ENCODE peak calls at places on chromosomes 4 and X, in five cellular contexts. O, J, Z, Q and X are unnamed samples.

GRCh38 chr4:154953691-154954090 is 172.6 kb downstream of the RBM46 start:
- DNase-seq in J (no peak), Z (no peak), Q (no peak), O (no peak), X (no peak)

GRCh38 chrX:31355206-31355955 is 283.5 kb upstream of the FTHL17 start:
- DNase-seq in J (no peak), Q (no peak), Z (no peak), O (no peak), X (no peak)

GRCh38 chr4:166391501-166391900 is 518.5 kb downstream of the TLL1 start:
- DNase-seq in Q (no peak), J (no peak), Z (no peak), O (no peak), X (no peak)

GRCh38 chrX:72276478-72276953 is 532 bp downstream of the RPS4X start:
- DNase-seq in J (no peak), Z (peak), Q (no peak), O (no peak), X (no peak)

GRCh38 chrX:1009771-1010170 is 202.7 kb downstream of the CRLF2 start:
- DNase-seq in O (no peak), Z (no peak), J (no peak), Q (no peak), X (no peak)

GRCh38 chr4:119510750-119511149 is 117.9 kb downstream of the PDE5A start:
- DNase-seq in Q (no peak), Z (no peak), J (no peak), O (no peak), X (no peak)

GRCh38 chr4:2220016-2220620 is 21.8 kb downstream of the HAUS3 start:
- DNase-seq in Z (peak), Q (peak), O (peak), J (peak), X (peak)

GRCh38 chr4:118904935-118905334 is 16.3 kb downstream of the SYNPO2 start:
- DNase-seq in Z (peak), Q (no peak), O (no peak), J (no peak), X (no peak)

GRCh38 chr4:2258091-2259035 is 3.5 kb downstream of the MXD4 start:
- DNase-seq in O (peak), J (no peak), Q (no peak), Z (peak), X (peak)

GRCh38 chr4:21765810-21766407 is 182.7 kb downstream of the KCNIP4 start:
- DNase-seq in J (peak), O (no peak), Q (peak), Z (peak), X (peak)

GRCh38 chr4:182495111-182495510 is 251.9 kb downstream of the TENM3 start:
- DNase-seq in Z (no peak), Q (no peak), O (no peak), J (no peak), X (no peak)

DNA sequence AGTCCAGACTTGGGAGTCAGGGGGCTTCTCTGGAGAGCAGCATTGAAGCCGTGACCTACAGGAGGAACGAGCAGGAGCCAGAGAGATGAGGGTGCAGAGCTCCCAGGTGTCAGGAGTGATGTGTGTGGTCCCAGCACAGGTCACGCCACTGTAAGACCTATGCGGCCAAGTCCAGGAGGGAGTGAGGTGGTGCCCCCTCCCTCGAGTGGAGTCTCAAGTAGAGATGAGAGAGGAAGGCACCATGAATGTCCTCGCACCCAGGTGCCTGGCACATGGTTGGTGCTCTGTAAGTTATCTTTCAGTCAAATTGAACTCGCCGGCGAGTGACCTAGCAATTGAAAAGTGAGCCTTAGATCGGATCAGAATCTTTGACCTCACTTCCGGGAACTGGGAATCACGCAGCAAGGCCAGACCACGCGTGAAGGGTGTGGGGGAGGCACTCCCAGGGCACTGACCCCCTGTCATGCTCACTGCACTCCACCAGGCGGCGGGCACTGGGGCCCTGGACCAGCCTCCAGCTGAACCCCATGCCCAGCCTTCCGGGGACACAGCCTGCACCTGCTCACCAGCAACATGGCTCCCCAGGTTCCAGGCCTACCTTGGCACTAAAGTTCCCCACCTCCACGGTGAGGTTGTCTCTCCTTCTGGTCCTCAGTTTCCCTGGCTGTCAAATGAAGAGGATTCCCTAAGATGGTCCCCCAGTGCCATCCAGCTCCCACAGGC is 127.4 kb downstream of the HMX1 start:
- DNase-seq in J (no peak), Z (no peak), Q (no peak), O (peak), X (no peak)
- TF ChIP-seq CTCF in J (no peak), Z (peak), Q (no peak), O (no peak), X (no peak)

GRCh38 chr4:144575181-144575580 is 70.8 kb upstream of the HHIP start:
- DNase-seq in Q (no peak), O (no peak), J (no peak), Z (no peak), X (no peak)
- TF ChIP-seq CTCF in Q (no peak), O (peak), J (peak), Z (no peak), X (no peak)

GRCh38 chr4:25991296-25991695 is 77.3 kb downstream of the SMIM20 start:
- DNase-seq in Q (no peak), J (no peak), O (no peak), Z (no peak), X (no peak)

GRCh38 chr4:25993564-25994185 is 79.7 kb downstream of the SMIM20 start:
- DNase-seq in Q (no peak), J (no peak), Z (peak), O (no peak), X (no peak)
- TF ChIP-seq CTCF in Q (peak), J (peak), Z (peak), O (no peak), X (peak)

DNA sequence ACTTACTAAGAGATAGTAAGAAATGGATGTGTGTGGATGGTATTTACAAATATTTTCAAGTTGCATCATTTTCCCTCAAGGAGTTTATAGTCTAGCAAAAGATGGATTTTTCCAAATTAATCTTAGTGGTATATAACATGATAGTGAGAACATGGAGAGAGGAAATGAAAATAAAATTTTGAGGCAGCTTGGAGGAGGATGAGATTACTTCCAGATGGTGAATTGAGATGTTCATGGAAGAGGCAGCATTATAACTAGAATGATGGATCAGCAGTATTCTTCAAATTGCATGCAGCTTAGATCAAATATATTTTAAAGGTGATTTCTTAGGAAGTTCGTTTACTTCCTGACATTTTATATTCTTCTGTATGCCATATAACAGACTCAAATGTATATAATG is 439.3 kb downstream of the SPRY1 start:
- DNase-seq in O (no peak), Z (no peak), J (no peak), Q (no peak), X (no peak)
- TF ChIP-seq CTCF in O (no peak), Z (no peak), J (no peak), Q (no peak), X (no peak)

GRCh38 chr4:70930530-70931256 is 28.5 kb downstream of the MOB1B start:
- DNase-seq in O (no peak), Q (no peak), Z (no peak), J (no peak), X (no peak)

GRCh38 chr4:70931359-70931758 is 29.2 kb downstream of the MOB1B start:
- DNase-seq in O (no peak), Z (no peak), Q (no peak), J (no peak), X (no peak)

GRCh38 chr4:70932984-70933383 is 30.8 kb downstream of the MOB1B start:
- DNase-seq in J (no peak), Q (no peak), O (no peak), Z (no peak), X (no peak)

GRCh38 chr4:70925899-70926635 is 23.9 kb downstream of the MOB1B start:
- DNase-seq in J (peak), O (no peak), Q (no peak), Z (no peak), X (no peak)

DNA sequence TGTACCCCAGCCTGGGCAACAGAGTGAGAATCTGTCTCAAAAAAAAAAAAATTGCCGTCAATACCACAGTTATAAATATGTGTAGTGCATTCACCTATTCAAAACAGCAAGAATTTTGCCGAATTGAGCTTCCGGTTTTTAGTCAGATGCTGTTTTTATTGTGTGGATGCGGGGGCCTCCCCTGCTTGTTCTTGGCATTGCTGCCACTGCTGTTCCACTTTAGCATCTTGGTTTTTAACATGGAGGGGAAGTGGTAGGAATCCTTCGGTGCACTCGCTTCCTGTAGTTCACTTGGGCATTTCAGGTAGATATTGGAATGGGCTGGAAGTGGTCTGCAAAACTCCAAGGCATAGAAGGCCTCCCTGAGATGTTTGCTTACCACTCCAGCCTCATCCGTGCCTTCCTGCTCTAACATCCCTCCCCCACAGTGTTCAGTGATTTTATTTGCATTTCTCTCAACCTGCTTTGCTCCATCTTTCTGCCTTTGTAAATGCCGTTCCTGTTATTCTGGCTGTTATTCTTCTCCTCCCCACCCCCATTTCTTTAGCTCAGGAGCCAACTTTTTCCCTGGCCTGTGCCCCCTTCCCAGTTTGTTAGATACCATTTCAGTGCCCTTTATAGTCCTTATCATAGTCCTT is 25.5 kb downstream of the MOB1B start:
- DNase-seq in Q (no peak), Z (no peak), J (peak), O (no peak), X (no peak)
- TF ChIP-seq CTCF in Q (no peak), Z (no peak), J (peak), O (no peak), X (no peak)

GRCh38 chrX:103488332-103488731 is 31.0 kb downstream of the RAB40A start:
- DNase-seq in Q (peak), O (no peak), Z (no peak), J (no peak), X (no peak)
- TF ChIP-seq CTCF in Q (peak), O (peak), Z (peak), J (peak), X (peak)

DNA sequence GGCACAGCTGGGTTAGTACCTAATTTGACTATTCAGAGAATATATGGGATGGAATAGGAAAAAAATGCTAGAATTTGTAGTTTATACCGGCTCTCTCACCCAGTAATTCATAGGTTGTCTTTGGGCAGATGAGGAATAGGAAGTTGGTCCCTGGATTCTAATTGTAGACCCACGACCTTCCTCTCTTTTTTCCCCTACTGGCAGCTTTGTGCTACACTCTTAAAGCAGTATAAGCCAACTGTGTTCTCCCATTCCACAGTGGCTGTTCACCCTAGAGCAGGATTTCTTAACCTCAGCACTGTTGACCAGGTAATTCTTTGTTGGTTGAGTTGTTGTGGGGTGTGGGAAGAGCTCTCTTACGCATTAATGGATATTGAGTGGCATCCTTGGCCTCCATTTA is 92.9 kb downstream of the FNIP2 start:
- DNase-seq in Q (no peak), J (no peak), Z (no peak), O (no peak), X (no peak)
- TF ChIP-seq CTCF in Q (no peak), J (no peak), Z (no peak), O (no peak), X (no peak)

DNA sequence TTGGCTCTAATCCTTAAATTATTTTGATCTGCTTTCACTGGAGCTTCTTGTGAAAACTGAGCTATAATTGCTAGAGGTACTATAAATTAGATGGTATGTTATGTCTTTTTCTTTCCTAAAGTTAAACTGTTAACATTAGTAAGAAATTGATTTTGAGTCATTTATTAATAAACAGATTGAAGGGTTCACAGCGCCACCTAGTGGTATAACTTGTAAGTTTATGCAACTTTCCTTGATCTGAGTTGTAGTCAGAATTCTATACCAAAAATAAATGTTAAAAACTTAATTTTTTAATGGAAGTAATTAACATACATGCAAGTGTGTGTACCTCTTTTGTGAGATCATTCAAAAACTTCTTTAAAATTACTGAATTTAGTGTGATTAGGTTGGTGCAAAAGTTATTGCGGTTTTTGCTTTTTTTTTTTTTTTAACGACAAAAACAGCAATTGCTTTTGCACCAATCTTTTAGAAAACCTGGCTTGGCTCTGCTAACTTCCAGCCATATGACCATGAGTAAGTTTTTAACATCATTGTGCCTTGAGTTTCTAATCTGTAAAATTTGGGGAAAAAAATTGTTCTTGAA is 151.5 kb downstream of the CENPC start:
- DNase-seq in Z (peak), Q (peak), J (peak), O (no peak), X (no peak)
- TF ChIP-seq CTCF in Z (peak), Q (peak), J (peak), O (peak), X (peak)

GRCh38 chrX:96693407-96693806 is 8.8 kb downstream of the DIAPH2 start:
- DNase-seq in O (no peak), J (no peak), Z (no peak), Q (no peak), X (no peak)

GRCh38 chrX:96689951-96690350 is 5.3 kb downstream of the DIAPH2 start:
- DNase-seq in J (no peak), Q (no peak), Z (no peak), O (no peak), X (no peak)

GRCh38 chrX:96696462-96696861 is 11.8 kb downstream of the DIAPH2 start:
- DNase-seq in O (no peak), Q (no peak), J (no peak), Z (no peak), X (no peak)

GRCh38 chrX:96692454-96692853 is 7.8 kb downstream of the DIAPH2 start:
- DNase-seq in Z (no peak), Q (no peak), O (no peak), J (no peak), X (no peak)

GRCh38 chrX:96692911-96693310 is 8.3 kb downstream of the DIAPH2 start:
- DNase-seq in J (no peak), Q (no peak), Z (no peak), O (no peak), X (no peak)
- TF ChIP-seq CTCF in J (no peak), Q (no peak), Z (no peak), O (no peak), X (no peak)